ENCODE peak calls at places on chromosomes 5 and 9, in ten cellular contexts. One of them, this sample, is unnamed.

GRCh38 chr5:140322751-140323731 is 20.1 kb upstream of the PFDN1 start:
- DNase-seq in amygdala: peak
- DNase-seq in A549: no peak
- DNase-seq in HEK293T: no peak
- DNase-seq in stimulated activated naive CD8-positive, alpha-beta T cell treated with anti-CD3 and anti-CD28 coated beads, Interleukin-15, Interleukin-2, amounts not matched to agents 100 U/mL and 50 U/mL, for 24 hours: no peak
- DNase-seq in iris pigment epithelial cell: peak
- DNase-seq in NCI-H1092: peak
- DNase-seq in HFFc6: peak
- DNase-seq in GM19239: no peak
- DNase-seq in GM04504: peak
- DNase-seq in this sample: no peak

GRCh38 chr9:9341203-9341602 is 1271.6 kb downstream of the PTPRD start:
- DNase-seq in amygdala: no peak
- DNase-seq in A549: no peak
- DNase-seq in HEK293T: no peak
- DNase-seq in stimulated activated naive CD8-positive, alpha-beta T cell treated with anti-CD3 and anti-CD28 coated beads, Interleukin-15, Interleukin-2, amounts not matched to agents 100 U/mL and 50 U/mL, for 24 hours: no peak
- DNase-seq in iris pigment epithelial cell: no peak
- DNase-seq in NCI-H1092: peak
- DNase-seq in HFFc6: no peak
- DNase-seq in GM19239: no peak
- DNase-seq in GM04504: no peak
- DNase-seq in this sample: no peak

GRCh38 chr5:181052526-181052927 is 12.5 kb downstream of the BTNL9 start:
- DNase-seq in amygdala: no peak
- DNase-seq in A549: no peak
- DNase-seq in HEK293T: no peak
- DNase-seq in stimulated activated naive CD8-positive, alpha-beta T cell treated with anti-CD3 and anti-CD28 coated beads, Interleukin-15, Interleukin-2, amounts not matched to agents 100 U/mL and 50 U/mL, for 24 hours: no peak
- DNase-seq in iris pigment epithelial cell: peak
- DNase-seq in NCI-H1092: no peak
- DNase-seq in HFFc6: no peak
- DNase-seq in GM19239: peak
- DNase-seq in GM04504: no peak
- DNase-seq in this sample: peak

GRCh38 chr5:114208120-114208519 is 153.8 kb upstream of the KCNN2 start:
- DNase-seq in amygdala: no peak
- DNase-seq in A549: no peak
- DNase-seq in HEK293T: no peak
- DNase-seq in stimulated activated naive CD8-positive, alpha-beta T cell treated with anti-CD3 and anti-CD28 coated beads, Interleukin-15, Interleukin-2, amounts not matched to agents 100 U/mL and 50 U/mL, for 24 hours: no peak
- DNase-seq in iris pigment epithelial cell: no peak
- DNase-seq in NCI-H1092: no peak
- DNase-seq in HFFc6: no peak
- DNase-seq in GM19239: no peak
- DNase-seq in GM04504: no peak
- DNase-seq in this sample: no peak

GRCh38 chr5:135561266-135561665 is 17.5 kb downstream of the CXCL14 start:
- DNase-seq in amygdala: no peak
- DNase-seq in A549: no peak
- DNase-seq in HEK293T: no peak
- DNase-seq in stimulated activated naive CD8-positive, alpha-beta T cell treated with anti-CD3 and anti-CD28 coated beads, Interleukin-15, Interleukin-2, amounts not matched to agents 100 U/mL and 50 U/mL, for 24 hours: no peak
- DNase-seq in iris pigment epithelial cell: no peak
- DNase-seq in NCI-H1092: no peak
- DNase-seq in HFFc6: no peak
- DNase-seq in GM19239: no peak
- DNase-seq in GM04504: no peak
- DNase-seq in this sample: no peak

GRCh38 chr9:104747565-104748358 is at the start of gene NIPSNAP3A:
- DNase-seq in amygdala: peak
- DNase-seq in A549: peak
- DNase-seq in HEK293T: peak
- DNase-seq in stimulated activated naive CD8-positive, alpha-beta T cell treated with anti-CD3 and anti-CD28 coated beads, Interleukin-15, Interleukin-2, amounts not matched to agents 100 U/mL and 50 U/mL, for 24 hours: peak
- DNase-seq in iris pigment epithelial cell: peak
- DNase-seq in NCI-H1092: peak
- DNase-seq in HFFc6: peak
- DNase-seq in GM19239: peak
- DNase-seq in GM04504: no peak
- DNase-seq in this sample: peak

GRCh38 chr5:97182571-97183099 is 412 bp downstream of the RIOK2 start:
- DNase-seq in amygdala: no peak
- DNase-seq in A549: no peak
- DNase-seq in HEK293T: no peak
- DNase-seq in stimulated activated naive CD8-positive, alpha-beta T cell treated with anti-CD3 and anti-CD28 coated beads, Interleukin-15, Interleukin-2, amounts not matched to agents 100 U/mL and 50 U/mL, for 24 hours: no peak
- DNase-seq in iris pigment epithelial cell: peak
- DNase-seq in NCI-H1092: no peak
- DNase-seq in HFFc6: no peak
- DNase-seq in GM19239: no peak
- DNase-seq in GM04504: no peak
- DNase-seq in this sample: no peak

GRCh38 chr9:72888943-72889342 is 63.9 kb downstream of the ALDH1A1 start:
- DNase-seq in amygdala: no peak
- DNase-seq in A549: no peak
- DNase-seq in HEK293T: no peak
- DNase-seq in stimulated activated naive CD8-positive, alpha-beta T cell treated with anti-CD3 and anti-CD28 coated beads, Interleukin-15, Interleukin-2, amounts not matched to agents 100 U/mL and 50 U/mL, for 24 hours: no peak
- DNase-seq in iris pigment epithelial cell: no peak
- DNase-seq in NCI-H1092: no peak
- DNase-seq in HFFc6: no peak
- DNase-seq in GM19239: no peak
- DNase-seq in GM04504: no peak
- DNase-seq in this sample: no peak

GRCh38 chr9:116154334-116154975 is 864 bp downstream of the PAPPA start:
- DNase-seq in amygdala: no peak
- DNase-seq in A549: no peak
- DNase-seq in HEK293T: peak
- DNase-seq in stimulated activated naive CD8-positive, alpha-beta T cell treated with anti-CD3 and anti-CD28 coated beads, Interleukin-15, Interleukin-2, amounts not matched to agents 100 U/mL and 50 U/mL, for 24 hours: no peak
- DNase-seq in iris pigment epithelial cell: no peak
- DNase-seq in NCI-H1092: no peak
- DNase-seq in HFFc6: no peak
- DNase-seq in GM19239: no peak
- DNase-seq in GM04504: no peak
- DNase-seq in this sample: no peak

GRCh38 chr5:151585970-151586369 is 5.2 kb downstream of the FAT2 start:
- DNase-seq in amygdala: no peak
- DNase-seq in A549: no peak
- DNase-seq in HEK293T: no peak
- DNase-seq in stimulated activated naive CD8-positive, alpha-beta T cell treated with anti-CD3 and anti-CD28 coated beads, Interleukin-15, Interleukin-2, amounts not matched to agents 100 U/mL and 50 U/mL, for 24 hours: no peak
- DNase-seq in iris pigment epithelial cell: no peak
- DNase-seq in NCI-H1092: no peak
- DNase-seq in HFFc6: peak
- DNase-seq in GM19239: no peak
- DNase-seq in GM04504: peak
- DNase-seq in this sample: no peak

GRCh38 chr9:116499986-116500871 is 186.9 kb upstream of the TRIM32 start:
- DNase-seq in amygdala: no peak
- DNase-seq in A549: peak
- DNase-seq in HEK293T: no peak
- DNase-seq in stimulated activated naive CD8-positive, alpha-beta T cell treated with anti-CD3 and anti-CD28 coated beads, Interleukin-15, Interleukin-2, amounts not matched to agents 100 U/mL and 50 U/mL, for 24 hours: no peak
- DNase-seq in iris pigment epithelial cell: peak
- DNase-seq in NCI-H1092: no peak
- DNase-seq in HFFc6: peak
- DNase-seq in GM19239: no peak
- DNase-seq in GM04504: peak
- DNase-seq in this sample: no peak

GRCh38 chr5:179124329-179124852 is 64.2 kb downstream of the ZNF354C start:
- DNase-seq in amygdala: no peak
- DNase-seq in A549: no peak
- DNase-seq in HEK293T: no peak
- DNase-seq in stimulated activated naive CD8-positive, alpha-beta T cell treated with anti-CD3 and anti-CD28 coated beads, Interleukin-15, Interleukin-2, amounts not matched to agents 100 U/mL and 50 U/mL, for 24 hours: no peak
- DNase-seq in iris pigment epithelial cell: no peak
- DNase-seq in NCI-H1092: no peak
- DNase-seq in HFFc6: no peak
- DNase-seq in GM19239: no peak
- DNase-seq in GM04504: no peak
- DNase-seq in this sample: peak

GRCh38 chr9:127224178-127224882 is 40.2 kb upstream of the GARNL3 start:
- DNase-seq in amygdala: peak
- DNase-seq in A549: peak
- DNase-seq in HEK293T: peak
- DNase-seq in stimulated activated naive CD8-positive, alpha-beta T cell treated with anti-CD3 and anti-CD28 coated beads, Interleukin-15, Interleukin-2, amounts not matched to agents 100 U/mL and 50 U/mL, for 24 hours: peak
- DNase-seq in iris pigment epithelial cell: peak
- DNase-seq in NCI-H1092: peak
- DNase-seq in HFFc6: peak
- DNase-seq in GM19239: peak
- DNase-seq in GM04504: no peak
- DNase-seq in this sample: peak

GRCh38 chr9:123544007-123544827 is 188.2 kb downstream of the CRB2 start:
- DNase-seq in amygdala: no peak
- DNase-seq in A549: peak
- DNase-seq in HEK293T: peak
- DNase-seq in stimulated activated naive CD8-positive, alpha-beta T cell treated with anti-CD3 and anti-CD28 coated beads, Interleukin-15, Interleukin-2, amounts not matched to agents 100 U/mL and 50 U/mL, for 24 hours: peak
- DNase-seq in iris pigment epithelial cell: peak
- DNase-seq in NCI-H1092: peak
- DNase-seq in HFFc6: peak
- DNase-seq in GM19239: peak
- DNase-seq in GM04504: peak
- DNase-seq in this sample: peak

GRCh38 chr5:37730896-37731455 is 108.9 kb downstream of the GDNF start:
- DNase-seq in amygdala: no peak
- DNase-seq in A549: no peak
- DNase-seq in HEK293T: no peak
- DNase-seq in stimulated activated naive CD8-positive, alpha-beta T cell treated with anti-CD3 and anti-CD28 coated beads, Interleukin-15, Interleukin-2, amounts not matched to agents 100 U/mL and 50 U/mL, for 24 hours: no peak
- DNase-seq in iris pigment epithelial cell: no peak
- DNase-seq in NCI-H1092: no peak
- DNase-seq in HFFc6: no peak
- DNase-seq in GM19239: no peak
- DNase-seq in GM04504: no peak
- DNase-seq in this sample: no peak

GRCh38 chr5:22918511-22918910 is 65.4 kb upstream of the CDH12 start:
- DNase-seq in amygdala: no peak
- DNase-seq in A549: no peak
- DNase-seq in HEK293T: no peak
- DNase-seq in stimulated activated naive CD8-positive, alpha-beta T cell treated with anti-CD3 and anti-CD28 coated beads, Interleukin-15, Interleukin-2, amounts not matched to agents 100 U/mL and 50 U/mL, for 24 hours: no peak
- DNase-seq in iris pigment epithelial cell: peak
- DNase-seq in NCI-H1092: no peak
- DNase-seq in HFFc6: no peak
- DNase-seq in GM19239: no peak
- DNase-seq in GM04504: no peak
- DNase-seq in this sample: no peak